ENCODE peak calls at places on chromosomes 13 and 19, in eight cellular contexts. One of them, this sample, is unnamed.
A peak's percentile ranks its signal among the peaks of the same experiment; 100 is the strongest.

GRCh38 chr13:71879129-71879535 is 12.1 kb upstream of the DACH1 start:
- DNase-seq in psoas muscle: no peak
- DNase-seq in fibroblast of lung: peak; percentile 68
- DNase-seq in tibial artery: no peak
- DNase-seq in uterus: no peak
- DNase-seq in IMR-90: peak; percentile 27
- DNase-seq in left ventricle myocardium inferior: no peak
- DNase-seq in heart right ventricle: peak; percentile 11
- DNase-seq in this sample: no peak

GRCh38 chr13:29901714-29902631 is 51.6 kb upstream of the UBL3 start:
- DNase-seq in psoas muscle: peak; percentile 58
- DNase-seq in fibroblast of lung: peak; percentile 96
- DNase-seq in tibial artery: no peak
- DNase-seq in uterus: peak; percentile 32
- DNase-seq in IMR-90: peak; percentile 97
- DNase-seq in left ventricle myocardium inferior: peak; percentile 16
- DNase-seq in heart right ventricle: no peak
- DNase-seq in this sample: no peak

GRCh38 chr19:14383898-14384669 is 2.8 kb downstream of the ADGRE5 start:
- DNase-seq in psoas muscle: peak; percentile 68
- DNase-seq in fibroblast of lung: peak; percentile 49
- DNase-seq in tibial artery: peak; percentile 79
- DNase-seq in uterus: peak; percentile 53
- DNase-seq in IMR-90: peak; percentile 55
- DNase-seq in left ventricle myocardium inferior: no peak
- DNase-seq in heart right ventricle: no peak
- DNase-seq in this sample: no peak

GRCh38 chr19:38264486-38265212 is at the start of gene SPINT2:
- DNase-seq in psoas muscle: peak; percentile 55
- DNase-seq in fibroblast of lung: no peak
- DNase-seq in tibial artery: no peak
- DNase-seq in uterus: no peak
- DNase-seq in IMR-90: no peak
- DNase-seq in left ventricle myocardium inferior: no peak
- DNase-seq in heart right ventricle: no peak
- DNase-seq in this sample: no peak

GRCh38 chr13:40102854-40103253 is 447.4 kb downstream of the COG6 start:
- DNase-seq in psoas muscle: no peak
- DNase-seq in fibroblast of lung: no peak
- DNase-seq in tibial artery: no peak
- DNase-seq in uterus: peak; percentile 32
- DNase-seq in IMR-90: peak; percentile 65
- DNase-seq in left ventricle myocardium inferior: no peak
- DNase-seq in heart right ventricle: no peak
- DNase-seq in this sample: no peak

GRCh38 chr19:14183741-14184395 is 22.1 kb downstream of the ADGRL1 start:
- DNase-seq in psoas muscle: no peak
- DNase-seq in fibroblast of lung: no peak
- DNase-seq in tibial artery: no peak
- DNase-seq in uterus: no peak
- DNase-seq in IMR-90: no peak
- DNase-seq in left ventricle myocardium inferior: no peak
- DNase-seq in heart right ventricle: no peak
- DNase-seq in this sample: no peak

GRCh38 chr19:6076675-6077463 is 33.4 kb downstream of the RFX2 start:
- DNase-seq in psoas muscle: no peak
- DNase-seq in fibroblast of lung: peak; percentile 91
- DNase-seq in tibial artery: peak; percentile 87
- DNase-seq in uterus: peak; percentile 55
- DNase-seq in IMR-90: peak; percentile 91
- DNase-seq in left ventricle myocardium inferior: no peak
- DNase-seq in heart right ventricle: no peak
- DNase-seq in this sample: no peak

GRCh38 chr19:52898101-52898500 is 666 bp upstream of the ZNF320 start:
- DNase-seq in psoas muscle: no peak
- DNase-seq in fibroblast of lung: no peak
- DNase-seq in tibial artery: no peak
- DNase-seq in uterus: peak; percentile 19
- DNase-seq in IMR-90: no peak
- DNase-seq in left ventricle myocardium inferior: no peak
- DNase-seq in heart right ventricle: peak; percentile 10
- DNase-seq in this sample: peak; percentile 1

GRCh38 chr13:51614350-51614786 is 30.1 kb downstream of the WDFY2 start:
- DNase-seq in psoas muscle: peak; percentile 52
- DNase-seq in fibroblast of lung: no peak
- DNase-seq in tibial artery: no peak
- DNase-seq in uterus: no peak
- DNase-seq in IMR-90: no peak
- DNase-seq in left ventricle myocardium inferior: no peak
- DNase-seq in heart right ventricle: peak; percentile 45
- DNase-seq in this sample: peak; percentile 28

GRCh38 chr19:42042455-42043170 is 27.4 kb downstream of the GRIK5 start:
- DNase-seq in psoas muscle: peak; percentile 8
- DNase-seq in fibroblast of lung: no peak
- DNase-seq in tibial artery: no peak
- DNase-seq in uterus: no peak
- DNase-seq in IMR-90: no peak
- DNase-seq in left ventricle myocardium inferior: no peak
- DNase-seq in heart right ventricle: no peak
- DNase-seq in this sample: no peak

GRCh38 chr19:56170261-56170660 is 5.5 kb upstream of the GALP start:
- DNase-seq in psoas muscle: no peak
- DNase-seq in fibroblast of lung: no peak
- DNase-seq in tibial artery: no peak
- DNase-seq in uterus: no peak
- DNase-seq in IMR-90: peak; percentile 43
- DNase-seq in left ventricle myocardium inferior: no peak
- DNase-seq in heart right ventricle: peak; percentile 26
- DNase-seq in this sample: no peak

GRCh38 chr13:47964863-47965262 is 36.2 kb downstream of the SUCLA2 start:
- DNase-seq in psoas muscle: no peak
- DNase-seq in fibroblast of lung: no peak
- DNase-seq in tibial artery: no peak
- DNase-seq in uterus: no peak
- DNase-seq in IMR-90: no peak
- DNase-seq in left ventricle myocardium inferior: no peak
- DNase-seq in heart right ventricle: no peak
- DNase-seq in this sample: no peak

GRCh38 chr13:95256086-95256485 is 45.2 kb downstream of the ABCC4 start:
- DNase-seq in psoas muscle: no peak
- DNase-seq in fibroblast of lung: peak; percentile 76
- DNase-seq in tibial artery: no peak
- DNase-seq in uterus: no peak
- DNase-seq in IMR-90: peak; percentile 97
- DNase-seq in left ventricle myocardium inferior: no peak
- DNase-seq in heart right ventricle: no peak
- DNase-seq in this sample: no peak

GRCh38 chr19:35468637-35469036 is 20.6 kb downstream of the FFAR2 start:
- DNase-seq in psoas muscle: no peak
- DNase-seq in fibroblast of lung: peak; percentile 34
- DNase-seq in tibial artery: no peak
- DNase-seq in uterus: no peak
- DNase-seq in IMR-90: no peak
- DNase-seq in left ventricle myocardium inferior: peak; percentile 39
- DNase-seq in heart right ventricle: peak; percentile 18
- DNase-seq in this sample: no peak

GRCh38 chr13:98751397-98752110 is 918 bp downstream of the SLC15A1 start:
- DNase-seq in psoas muscle: no peak
- DNase-seq in fibroblast of lung: peak; percentile 33
- DNase-seq in tibial artery: no peak
- DNase-seq in uterus: no peak
- DNase-seq in IMR-90: peak; percentile 5
- DNase-seq in left ventricle myocardium inferior: no peak
- DNase-seq in heart right ventricle: no peak
- DNase-seq in this sample: no peak

GRCh38 chr13:110421696-110422395 is 114.8 kb downstream of the COL4A2 start:
- DNase-seq in psoas muscle: no peak
- DNase-seq in fibroblast of lung: peak; percentile 78
- DNase-seq in tibial artery: no peak
- DNase-seq in uterus: no peak
- DNase-seq in IMR-90: peak; percentile 90
- DNase-seq in left ventricle myocardium inferior: no peak
- DNase-seq in heart right ventricle: no peak
- DNase-seq in this sample: no peak

GRCh38 chr13:62760724-62761123 is 1345.1 kb upstream of the PCDH20 start:
- DNase-seq in psoas muscle: no peak
- DNase-seq in fibroblast of lung: no peak
- DNase-seq in tibial artery: no peak
- DNase-seq in uterus: no peak
- DNase-seq in IMR-90: no peak
- DNase-seq in left ventricle myocardium inferior: no peak
- DNase-seq in heart right ventricle: no peak
- DNase-seq in this sample: no peak

GRCh38 chr13:99314640-99315176 is 7.5 kb upstream of the GPR183 start:
- DNase-seq in psoas muscle: no peak
- DNase-seq in fibroblast of lung: no peak
- DNase-seq in tibial artery: no peak
- DNase-seq in uterus: no peak
- DNase-seq in IMR-90: peak; percentile 28
- DNase-seq in left ventricle myocardium inferior: no peak
- DNase-seq in heart right ventricle: no peak
- DNase-seq in this sample: no peak

GRCh38 chr13:45121421-45121820 is 1.1 kb downstream of the GTF2F2 start:
- DNase-seq in psoas muscle: no peak
- DNase-seq in fibroblast of lung: peak; percentile 33
- DNase-seq in tibial artery: no peak
- DNase-seq in uterus: no peak
- DNase-seq in IMR-90: peak; percentile 53
- DNase-seq in left ventricle myocardium inferior: no peak
- DNase-seq in heart right ventricle: no peak
- DNase-seq in this sample: no peak

GRCh38 chr13:59247166-59247565 is 916.6 kb downstream of the DIAPH3 start:
- DNase-seq in psoas muscle: peak; percentile 49
- DNase-seq in fibroblast of lung: no peak
- DNase-seq in tibial artery: no peak
- DNase-seq in uterus: no peak
- DNase-seq in IMR-90: no peak
- DNase-seq in left ventricle myocardium inferior: peak; percentile 50
- DNase-seq in heart right ventricle: peak; percentile 71
- DNase-seq in this sample: peak; percentile 40

GRCh38 chr19:7916137-7916907 is 1.7 kb downstream of the TGFBR3L start:
- DNase-seq in psoas muscle: peak; percentile 67
- DNase-seq in fibroblast of lung: no peak
- DNase-seq in tibial artery: no peak
- DNase-seq in uterus: no peak
- DNase-seq in IMR-90: no peak
- DNase-seq in left ventricle myocardium inferior: no peak
- DNase-seq in heart right ventricle: no peak
- DNase-seq in this sample: no peak

GRCh38 chr13:109977212-109977968 is 191.0 kb upstream of the IRS2 start:
- DNase-seq in psoas muscle: no peak
- DNase-seq in fibroblast of lung: no peak
- DNase-seq in tibial artery: no peak
- DNase-seq in uterus: no peak
- DNase-seq in IMR-90: no peak
- DNase-seq in left ventricle myocardium inferior: no peak
- DNase-seq in heart right ventricle: no peak
- DNase-seq in this sample: no peak

DNA sequence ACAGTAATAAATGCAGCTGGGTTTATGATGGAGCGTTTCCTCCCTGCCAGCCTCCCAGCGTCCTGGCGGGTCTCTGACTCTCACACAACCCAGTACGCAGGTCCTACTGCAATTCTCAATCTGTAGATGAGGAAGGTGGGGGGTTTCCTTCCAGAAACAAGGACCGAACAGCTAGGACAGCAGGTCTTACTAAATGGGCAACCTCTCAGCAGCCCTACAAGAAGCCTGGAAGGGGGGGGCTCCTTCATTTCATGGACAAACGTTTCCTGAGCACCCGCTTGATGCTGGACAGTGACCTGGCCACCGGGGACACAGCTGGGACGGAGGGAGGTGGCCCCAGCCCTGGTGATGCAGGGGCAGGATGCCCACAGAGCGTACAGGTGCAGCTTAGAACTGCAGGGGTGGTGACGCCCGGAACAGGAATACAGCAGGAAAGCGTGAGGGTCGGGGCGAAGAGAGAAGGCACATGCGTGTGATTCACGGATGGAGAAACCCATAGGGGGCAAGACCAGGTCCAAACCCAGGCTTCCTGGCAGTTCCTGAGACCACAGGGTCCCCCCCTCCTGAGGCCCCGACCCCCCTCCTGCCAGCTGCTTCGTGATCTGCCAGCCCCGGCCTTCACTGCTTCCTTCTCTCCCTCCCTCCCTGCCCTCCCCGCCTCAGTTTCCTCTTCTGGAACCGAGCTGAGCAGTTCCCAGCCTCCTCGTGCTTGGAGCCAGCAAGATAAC is 732 bp upstream of the C2CD4C start:
- DNase-seq in psoas muscle: no peak
- DNase-seq in fibroblast of lung: no peak
- DNase-seq in tibial artery: peak; percentile 53
- DNase-seq in uterus: no peak
- DNase-seq in IMR-90: no peak
- DNase-seq in left ventricle myocardium inferior: no peak
- DNase-seq in heart right ventricle: no peak
- DNase-seq in this sample: no peak
- H3K27ac ChIP-seq in psoas muscle: no peak overlapping the region
- H3K27ac ChIP-seq in fibroblast of lung: no peak overlapping the region
- H3K27ac ChIP-seq in tibial artery: no peak overlapping the region
- H3K27ac ChIP-seq in uterus: no peak overlapping the region
- H3K27ac ChIP-seq in IMR-90: no peak overlapping the region
- H3K27ac ChIP-seq in left ventricle myocardium inferior: no peak overlapping the region
- H3K27ac ChIP-seq in heart right ventricle: no peak overlapping the region
- H3K27ac ChIP-seq in this sample: no peak overlapping the region

GRCh38 chr19:45439569-45440258 is 16.0 kb upstream of the ERCC1 start:
- DNase-seq in psoas muscle: peak; percentile 96
- DNase-seq in fibroblast of lung: peak; percentile 78
- DNase-seq in tibial artery: peak; percentile 95
- DNase-seq in uterus: peak; percentile 92
- DNase-seq in IMR-90: peak; percentile 72
- DNase-seq in left ventricle myocardium inferior: peak; percentile 90
- DNase-seq in heart right ventricle: peak; percentile 90
- DNase-seq in this sample: peak; percentile 49
- H3K27ac ChIP-seq in psoas muscle: peak overlapping the region; percentile 95
- H3K27ac ChIP-seq in fibroblast of lung: peak overlapping the region; percentile 87
- H3K27ac ChIP-seq in tibial artery: peak overlapping the region; percentile 92
- H3K27ac ChIP-seq in uterus: peak overlapping the region; percentile 96
- H3K27ac ChIP-seq in IMR-90: peak overlapping the region; percentile 62
- H3K27ac ChIP-seq in left ventricle myocardium inferior: peak overlapping the region; percentile 98
- H3K27ac ChIP-seq in heart right ventricle: peak overlapping the region; percentile 88
- H3K27ac ChIP-seq in this sample: peak overlapping the region; percentile 85

GRCh38 chr13:35994131-35994966 is 136.8 kb downstream of the DCLK1 start:
- DNase-seq in psoas muscle: peak; percentile 81
- DNase-seq in fibroblast of lung: peak; percentile 99
- DNase-seq in tibial artery: peak; percentile 86
- DNase-seq in uterus: peak; percentile 71
- DNase-seq in IMR-90: peak; percentile 4
- DNase-seq in left ventricle myocardium inferior: peak; percentile 45
- DNase-seq in heart right ventricle: peak; percentile 64
- DNase-seq in this sample: no peak
- H3K27ac ChIP-seq in psoas muscle: peak overlapping the region; percentile 75
- H3K27ac ChIP-seq in fibroblast of lung: no peak overlapping the region
- H3K27ac ChIP-seq in tibial artery: peak overlapping the region; percentile 78
- H3K27ac ChIP-seq in uterus: peak overlapping the region; percentile 42
- H3K27ac ChIP-seq in IMR-90: no peak overlapping the region
- H3K27ac ChIP-seq in left ventricle myocardium inferior: peak overlapping the region; percentile 75
- H3K27ac ChIP-seq in heart right ventricle: peak overlapping the region; percentile 4
- H3K27ac ChIP-seq in this sample: no peak overlapping the region

DNA sequence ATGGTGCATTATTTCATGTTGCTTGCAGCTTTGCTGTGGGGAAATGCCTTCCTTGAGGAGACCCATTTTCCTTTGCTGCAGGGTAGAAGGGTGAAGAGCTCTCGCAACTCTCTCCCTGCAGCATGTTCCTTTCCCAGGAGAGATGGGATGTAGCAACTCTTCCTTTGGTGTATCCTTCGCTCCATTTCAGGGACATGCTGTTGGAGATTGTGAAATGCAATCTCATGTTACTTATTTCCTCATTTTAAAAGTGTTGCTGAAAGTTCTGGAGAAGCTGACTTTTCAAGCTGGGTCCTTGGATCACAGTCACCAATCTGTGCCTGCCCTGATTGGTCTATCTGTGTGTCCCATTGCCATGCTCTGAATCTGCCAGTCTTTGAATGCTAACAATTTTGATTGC is 69.9 kb upstream of the STARD13 start:
- DNase-seq in psoas muscle: no peak
- DNase-seq in fibroblast of lung: peak; percentile 89
- DNase-seq in tibial artery: no peak
- DNase-seq in uterus: no peak
- DNase-seq in IMR-90: peak; percentile 55
- DNase-seq in left ventricle myocardium inferior: no peak
- DNase-seq in heart right ventricle: no peak
- DNase-seq in this sample: no peak
- H3K27ac ChIP-seq in psoas muscle: peak overlapping the region; percentile 11
- H3K27ac ChIP-seq in fibroblast of lung: no peak overlapping the region
- H3K27ac ChIP-seq in tibial artery: peak overlapping the region; percentile 29
- H3K27ac ChIP-seq in uterus: no peak overlapping the region
- H3K27ac ChIP-seq in IMR-90: peak overlapping the region; percentile 23
- H3K27ac ChIP-seq in left ventricle myocardium inferior: peak overlapping the region; percentile 35
- H3K27ac ChIP-seq in heart right ventricle: no peak overlapping the region
- H3K27ac ChIP-seq in this sample: no peak overlapping the region